ENCODE peak calls at places on chromosomes 16 and 17, in four cellular contexts. One of them, this sample, is unnamed.

GRCh38 chr17:65371702-65372101 is 189.7 kb downstream of the AXIN2 start:
- DNase-seq in hypothalamus: no peak
- DNase-seq in HAP-1: no peak
- DNase-seq in activated T-helper 1 cell treated with anti-CD3 and anti-CD28 coated beads, Interleukin-12 subunit alpha, Interleukin-12 subunit beta, Interleukin-2, Interleukin-4 antibody, amounts not matched to agents 30 ng/mL and 10 ng/mL and 1 ng/mL, durations not matched to agents 14 hours and 24 hours and 36 hours: no peak
- DNase-seq in this sample: no peak

GRCh38 chr17:37605813-37606505 is 3.3 kb downstream of the SYNRG start:
- DNase-seq in activated T-helper 1 cell treated with anti-CD3 and anti-CD28 coated beads, Interleukin-12 subunit alpha, Interleukin-12 subunit beta, Interleukin-2, Interleukin-4 antibody, amounts not matched to agents 30 ng/mL and 10 ng/mL and 1 ng/mL, durations not matched to agents 14 hours and 24 hours and 36 hours: peak; percentile 48
- DNase-seq in HAP-1: no peak
- DNase-seq in hypothalamus: no peak
- DNase-seq in this sample: no peak

GRCh38 chr17:82105882-82106696 is 8.1 kb upstream of the FASN start:
- DNase-seq in HAP-1: no peak
- DNase-seq in activated T-helper 1 cell treated with anti-CD3 and anti-CD28 coated beads, Interleukin-12 subunit alpha, Interleukin-12 subunit beta, Interleukin-2, Interleukin-4 antibody, amounts not matched to agents 30 ng/mL and 10 ng/mL and 1 ng/mL, durations not matched to agents 14 hours and 24 hours and 36 hours: peak; percentile 54
- DNase-seq in hypothalamus: no peak
- DNase-seq in this sample: no peak

GRCh38 chr16:65315004-65315398 is 193.1 kb upstream of the CDH11 start:
- DNase-seq in activated T-helper 1 cell treated with anti-CD3 and anti-CD28 coated beads, Interleukin-12 subunit alpha, Interleukin-12 subunit beta, Interleukin-2, Interleukin-4 antibody, amounts not matched to agents 30 ng/mL and 10 ng/mL and 1 ng/mL, durations not matched to agents 14 hours and 24 hours and 36 hours: no peak
- DNase-seq in HAP-1: no peak
- DNase-seq in hypothalamus: no peak
- DNase-seq in this sample: no peak

GRCh38 chr17:58487589-58488427 is at the start of gene HSF5:
- DNase-seq in activated T-helper 1 cell treated with anti-CD3 and anti-CD28 coated beads, Interleukin-12 subunit alpha, Interleukin-12 subunit beta, Interleukin-2, Interleukin-4 antibody, amounts not matched to agents 30 ng/mL and 10 ng/mL and 1 ng/mL, durations not matched to agents 14 hours and 24 hours and 36 hours: peak; percentile 53
- DNase-seq in HAP-1: no peak
- DNase-seq in hypothalamus: no peak
- DNase-seq in this sample: no peak

GRCh38 chr16:10168258-10168657 is 14.0 kb downstream of the GRIN2A start:
- DNase-seq in HAP-1: no peak
- DNase-seq in activated T-helper 1 cell treated with anti-CD3 and anti-CD28 coated beads, Interleukin-12 subunit alpha, Interleukin-12 subunit beta, Interleukin-2, Interleukin-4 antibody, amounts not matched to agents 30 ng/mL and 10 ng/mL and 1 ng/mL, durations not matched to agents 14 hours and 24 hours and 36 hours: no peak
- DNase-seq in hypothalamus: no peak
- DNase-seq in this sample: no peak

GRCh38 chr16:50043358-50043757 is 18.3 kb downstream of the CNEP1R1 start:
- DNase-seq in HAP-1: no peak
- DNase-seq in activated T-helper 1 cell treated with anti-CD3 and anti-CD28 coated beads, Interleukin-12 subunit alpha, Interleukin-12 subunit beta, Interleukin-2, Interleukin-4 antibody, amounts not matched to agents 30 ng/mL and 10 ng/mL and 1 ng/mL, durations not matched to agents 14 hours and 24 hours and 36 hours: no peak
- DNase-seq in hypothalamus: no peak
- DNase-seq in this sample: no peak

GRCh38 chr17:80785477-80786178 is 206.0 kb upstream of the CHMP6 start:
- DNase-seq in HAP-1: no peak
- DNase-seq in activated T-helper 1 cell treated with anti-CD3 and anti-CD28 coated beads, Interleukin-12 subunit alpha, Interleukin-12 subunit beta, Interleukin-2, Interleukin-4 antibody, amounts not matched to agents 30 ng/mL and 10 ng/mL and 1 ng/mL, durations not matched to agents 14 hours and 24 hours and 36 hours: peak; percentile 21
- DNase-seq in hypothalamus: no peak
- DNase-seq in this sample: peak; percentile 88

GRCh38 chr16:20789130-20789529 is 17.1 kb downstream of the ERI2 start:
- DNase-seq in HAP-1: no peak
- DNase-seq in activated T-helper 1 cell treated with anti-CD3 and anti-CD28 coated beads, Interleukin-12 subunit alpha, Interleukin-12 subunit beta, Interleukin-2, Interleukin-4 antibody, amounts not matched to agents 30 ng/mL and 10 ng/mL and 1 ng/mL, durations not matched to agents 14 hours and 24 hours and 36 hours: no peak
- DNase-seq in hypothalamus: no peak
- DNase-seq in this sample: no peak

GRCh38 chr17:81329279-81329926 is 34.3 kb upstream of the SLC38A10 start:
- DNase-seq in HAP-1: peak; percentile 71
- DNase-seq in hypothalamus: no peak
- DNase-seq in activated T-helper 1 cell treated with anti-CD3 and anti-CD28 coated beads, Interleukin-12 subunit alpha, Interleukin-12 subunit beta, Interleukin-2, Interleukin-4 antibody, amounts not matched to agents 30 ng/mL and 10 ng/mL and 1 ng/mL, durations not matched to agents 14 hours and 24 hours and 36 hours: no peak
- DNase-seq in this sample: no peak

This sample was measured in posterior cingulate gyrus.